ENCODE peak calls at places on chromosome 1, in ten cellular contexts. Q is body of pancreas, S is uterus, Z is ovary, P is sigmoid colon, A is esophagus squamous epithelium, L is heart left ventricle, X is tibial nerve, I is right lobe of liver, C is breast epithelium. T is an unnamed sample.

GRCh38 chr1:22790232-22791008 is 79.8 kb downstream of the EPHB2 start:
- DNase-seq in Q (no peak), I (no peak), C (no peak), A (no peak), X (no peak), S (no peak), P (no peak), Z (no peak), L (no peak), T (no peak)

GRCh38 chr1:71210746-71211145 is 129.9 kb upstream of the ZRANB2 start:
- DNase-seq in C (no peak), I (no peak), X (no peak), Q (no peak), P (no peak), A (no peak), L (no peak), Z (no peak), S (no peak), T (no peak)

GRCh38 chr1:206442101-206442500 is 28.2 kb upstream of the IKBKE start:
- DNase-seq in C (no peak), I (no peak), L (no peak), Q (no peak), P (no peak), A (no peak), Z (no peak), X (no peak), S (no peak), T (no peak)

GRCh38 chr1:5620997-5621396 is 371.2 kb downstream of the NPHP4 start:
- DNase-seq in A (no peak), Z (no peak), P (no peak), S (no peak), X (no peak), I (no peak), L (no peak), Q (peak), C (no peak), T (no peak)

GRCh38 chr1:91440845-91441244 is 36.2 kb upstream of the HFM1 start:
- DNase-seq in Q (no peak), I (no peak), Z (no peak), S (no peak), L (no peak), X (no peak), A (no peak), P (no peak), C (no peak), T (no peak)

GRCh38 chr1:222068937-222069336 is 327.0 kb upstream of the DUSP10 start:
- DNase-seq in I (no peak), X (no peak), C (no peak), S (no peak), L (no peak), A (no peak), Z (no peak), P (no peak), Q (no peak), T (no peak)

GRCh38 chr1:217718873-217719272 is 87.7 kb downstream of the SPATA17 start:
- DNase-seq in I (no peak), A (no peak), Z (no peak), S (no peak), L (no peak), X (no peak), P (no peak), Q (no peak), C (no peak), T (no peak)

GRCh38 chr1:161089251-161089924 is at the start of gene NECTIN4:
- DNase-seq in Z (no peak), I (no peak), Q (peak), L (no peak), S (no peak), X (no peak), A (no peak), C (peak), P (no peak), T (no peak)

GRCh38 chr1:161848676-161849075 is 82.6 kb downstream of the ATF6 start:
- DNase-seq in Z (no peak), C (no peak), A (no peak), X (no peak), P (no peak), L (no peak), Q (no peak), S (no peak), I (no peak), T (no peak)

GRCh38 chr1:99820546-99820945 is 29.6 kb upstream of the AGL start:
- DNase-seq in C (no peak), A (no peak), P (no peak), X (no peak), Z (no peak), S (no peak), Q (no peak), L (no peak), I (no peak), T (no peak)

GRCh38 chr1:21906173-21907078 is 30.7 kb downstream of the HSPG2 start:
- DNase-seq in A (no peak), Q (peak), L (peak), I (no peak), S (peak), P (peak), X (peak), C (peak), Z (peak), T (peak)

GRCh38 chr1:3074800-3075199 is 5.8 kb downstream of the PRDM16 start:
- DNase-seq in P (no peak), Z (no peak), S (no peak), I (no peak), C (no peak), L (no peak), A (no peak), X (no peak), Q (peak), T (no peak)

GRCh38 chr1:3073520-3074296 is 4.7 kb downstream of the PRDM16 start:
- DNase-seq in C (no peak), S (no peak), L (peak), Q (no peak), Z (no peak), A (no peak), I (no peak), X (no peak), P (no peak), T (no peak)

GRCh38 chr1:3072948-3073519 is 4.0 kb downstream of the PRDM16 start:
- DNase-seq in Q (no peak), L (peak), C (no peak), X (no peak), A (no peak), S (no peak), P (no peak), Z (no peak), I (no peak), T (no peak)

GRCh38 chr1:3075666-3076387 is 6.8 kb downstream of the PRDM16 start:
- DNase-seq in S (no peak), X (no peak), Z (no peak), C (no peak), P (no peak), Q (no peak), I (no peak), A (no peak), L (no peak), T (no peak)

GRCh38 chr1:3074297-3074741 is 5.3 kb downstream of the PRDM16 start:
- DNase-seq in P (no peak), L (no peak), S (no peak), Q (peak), X (no peak), C (no peak), I (no peak), Z (no peak), A (no peak), T (no peak)
- TF ChIP-seq POLR2A in P (no peak), L (no peak), S (no peak), Q (peak), X (no peak), C (no peak), I (no peak), Z (no peak), A (no peak), T (no peak)

GRCh38 chr1:214551436-214552173 is at the start of gene PTPN14:
- DNase-seq in S (peak), P (peak), L (peak), Z (peak), C (peak), X (peak), I (peak), A (no peak), Q (peak), T (peak)

GRCh38 chr1:214548988-214549387 is 2.4 kb downstream of the PTPN14 start:
- DNase-seq in Q (peak), X (peak), I (no peak), A (no peak), Z (peak), C (peak), P (peak), L (no peak), S (peak), T (no peak)

GRCh38 chr1:214551052-214551435 is 358 bp downstream of the PTPN14 start:
- DNase-seq in Q (peak), P (peak), Z (no peak), S (no peak), A (no peak), X (peak), I (peak), L (peak), C (peak), T (peak)

GRCh38 chr1:214550339-214551051 is 907 bp downstream of the PTPN14 start:
- DNase-seq in S (peak), I (no peak), Z (no peak), P (no peak), C (no peak), Q (no peak), X (no peak), L (no peak), A (no peak), T (no peak)

GRCh38 chr1:214549604-214550338 is 1.6 kb downstream of the PTPN14 start:
- DNase-seq in Q (no peak), X (no peak), C (no peak), P (no peak), S (no peak), I (no peak), L (no peak), Z (no peak), A (no peak), T (no peak)
- H3K4me3 ChIP-seq in Q (no peak), X (peak), C (peak), P (peak), S (peak), I (no peak), L (peak), Z (peak), A (peak), T (no peak)

GRCh38 chr1:243254233-243254926 is 701 bp downstream of the CEP170 start:
- DNase-seq in S (peak), I (peak), Z (peak), A (no peak), P (peak), Q (peak), X (peak), C (peak), L (peak), T (peak)
- TF ChIP-seq POLR2A in S (no peak), I (no peak), Z (no peak), A (peak), P (no peak), Q (no peak), X (no peak), C (no peak), L (no peak), T (no peak)

GRCh38 chr1:69511426-69512192 is 56.1 kb upstream of the LRRC7 start:
- DNase-seq in Z (no peak), A (no peak), P (no peak), L (no peak), Q (no peak), S (no peak), I (no peak), C (no peak), X (no peak), T (no peak)
- H3K4me3 ChIP-seq in Z (no peak), A (no peak), P (no peak), L (no peak), Q (no peak), S (no peak), I (no peak), C (no peak), X (no peak), T (no peak)

DNA sequence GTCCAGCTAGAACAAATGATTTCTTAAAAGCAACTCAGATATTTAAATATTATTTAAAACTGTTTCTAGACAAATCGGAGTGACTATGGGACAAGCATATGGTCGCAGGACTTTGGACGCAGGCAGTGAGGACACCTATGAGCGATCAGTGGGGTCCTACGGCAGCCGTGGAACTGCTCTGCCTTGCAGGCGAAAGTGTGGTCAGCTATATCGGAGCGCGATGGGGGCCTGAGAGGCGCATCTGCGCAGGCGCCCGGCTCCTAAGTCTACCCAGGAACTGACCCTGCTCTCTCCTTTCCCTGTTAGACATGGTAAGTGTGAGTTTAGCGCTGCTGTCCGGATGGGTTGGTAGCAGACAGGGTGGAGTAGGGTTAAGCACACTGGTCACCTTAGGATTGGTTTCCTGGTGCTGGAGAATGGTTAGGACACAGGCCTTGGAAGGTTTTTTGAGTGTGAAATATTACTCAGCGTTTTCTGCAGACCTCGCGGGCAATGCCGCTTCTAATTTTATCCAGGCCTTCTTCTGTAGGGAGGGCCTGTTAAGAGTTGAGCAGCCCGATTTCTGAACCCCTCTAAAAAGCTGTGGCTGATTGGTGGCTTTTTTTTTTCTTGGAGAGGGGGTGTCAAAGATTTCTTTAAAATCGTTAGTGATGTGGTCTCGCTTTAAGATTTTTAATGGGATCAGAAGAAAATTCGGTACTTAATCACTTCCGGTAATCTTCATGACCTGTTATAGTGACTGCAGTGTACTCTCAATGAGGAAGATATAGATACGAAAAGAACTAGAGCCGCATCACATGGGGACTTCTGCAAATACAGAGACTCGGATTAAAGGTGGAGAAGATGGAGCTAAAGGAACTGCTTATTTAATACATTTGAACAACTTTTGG is at the start of gene RABGGTB:
- DNase-seq in C (peak), I (peak), Q (peak), A (peak), P (peak), X (peak), S (peak), Z (peak), L (peak), T (peak)
- TF ChIP-seq POLR2A in C (peak), I (peak), Q (peak), A (peak), P (peak), X (peak), S (peak), Z (peak), L (no peak), T (no peak)